ENCODE peak calls at places on chromosomes 5 and 9, in four cellular contexts. A, Z, C and D are unnamed samples.

GRCh38 chr5:75847561-75848021 is 130.4 kb upstream of the POC5 start:
- DNase-seq in A (peak), Z (no peak), C (no peak), D (no peak)

GRCh38 chr5:9920696-9921095 is 290.5 kb upstream of the TAS2R1 start:
- DNase-seq in A (no peak), Z (no peak), C (no peak), D (no peak)

GRCh38 chr5:117590944-117591343 is 1016.3 kb upstream of the SEMA6A start:
- DNase-seq in A (peak), Z (no peak), C (peak), D (no peak)

GRCh38 chr9:125999504-125999881 is 252.3 kb downstream of the PBX3 start:
- DNase-seq in A (no peak), Z (no peak), C (no peak), D (no peak)

GRCh38 chr5:30607301-30607700 is 586.2 kb upstream of the CDH6 start:
- DNase-seq in A (no peak), Z (no peak), C (no peak), D (no peak)

GRCh38 chr9:128011071-128011817 is 30.5 kb upstream of the EEIG1 start:
- DNase-seq in A (no peak), Z (peak), C (no peak), D (no peak)

GRCh38 chr5:168736201-168736940 is 157.2 kb upstream of the PANK3 start:
- DNase-seq in A (no peak), Z (peak), C (no peak), D (peak)

GRCh38 chr9:124869986-124870560 is 8.1 kb downstream of the ARPC5L start:
- DNase-seq in A (no peak), Z (peak), C (peak), D (no peak)

GRCh38 chr5:171667341-171668096 is 118.1 kb upstream of the SMIM23 start:
- DNase-seq in A (no peak), Z (peak), C (peak), D (peak)

GRCh38 chr9:123928471-123929176 is 1.3 kb downstream of the DENND1A start:
- DNase-seq in A (peak), Z (no peak), C (peak), D (peak)

GRCh38 chr5:82560966-82561365 is 282.8 kb upstream of the RPS23 start:
- DNase-seq in A (no peak), Z (no peak), C (no peak), D (no peak)

GRCh38 chr5:34687269-34688011 is 31.3 kb downstream of the RAI14 start:
- DNase-seq in A (no peak), Z (no peak), C (peak), D (peak)

GRCh38 chr9:69380301-69380700 is 55.3 kb downstream of the ENTREP1 start:
- DNase-seq in A (no peak), Z (no peak), C (no peak), D (no peak)

GRCh38 chr9:82367016-82367415 is 378.4 kb downstream of the SPATA31D1 start:
- DNase-seq in A (no peak), Z (no peak), C (no peak), D (no peak)

GRCh38 chr9:137674307-137675305 is 55.8 kb downstream of the EHMT1 start:
- DNase-seq in A (no peak), Z (no peak), C (no peak), D (no peak)

GRCh38 chr9:99115947-99116543 is 11.1 kb downstream of the TGFBR1 start:
- DNase-seq in A (no peak), Z (no peak), C (no peak), D (no peak)

GRCh38 chr5:180815241-180816031 is 12.8 kb upstream of the MGAT1 start:
- DNase-seq in A (peak), Z (no peak), C (no peak), D (no peak)

GRCh38 chr5:83718936-83719495 is 1.6 kb downstream of the HAPLN1 start:
- DNase-seq in A (no peak), Z (no peak), C (no peak), D (no peak)

GRCh38 chr5:173290477-173291131 is 37.6 kb downstream of the STC2 start:
- DNase-seq in A (no peak), Z (peak), C (peak), D (peak)

GRCh38 chr5:175573493-175574269 is 84.2 kb upstream of the HRH2 start:
- DNase-seq in A (no peak), Z (no peak), C (no peak), D (no peak)